ENCODE peak calls at places on chromosome 15, in five cellular contexts. One of them, this sample, is unnamed.

GRCh38 chr15:44910981-44911625 is 45.4 kb upstream of the TERB2 start:
- DNase-seq in PC-9: no peak
- DNase-seq in choroid plexus epithelial cell: no peak
- DNase-seq in CD8-positive, alpha-beta memory T cell: no peak
- DNase-seq in fibroblast of pulmonary artery: no peak
- DNase-seq in this sample: no peak

GRCh38 chr15:63554337-63554927 is 42.8 kb upstream of the FBXL22 start:
- DNase-seq in CD8-positive, alpha-beta memory T cell: no peak
- DNase-seq in fibroblast of pulmonary artery: peak
- DNase-seq in choroid plexus epithelial cell: peak
- DNase-seq in PC-9: no peak
- DNase-seq in this sample: no peak

GRCh38 chr15:78171864-78172472 is 22.8 kb downstream of the IDH3A start:
- DNase-seq in PC-9: no peak
- DNase-seq in fibroblast of pulmonary artery: no peak
- DNase-seq in choroid plexus epithelial cell: no peak
- DNase-seq in CD8-positive, alpha-beta memory T cell: no peak
- DNase-seq in this sample: no peak

GRCh38 chr15:83299462-83299861 is 15.0 kb upstream of the BNC1 start:
- DNase-seq in CD8-positive, alpha-beta memory T cell: no peak
- DNase-seq in PC-9: no peak
- DNase-seq in fibroblast of pulmonary artery: no peak
- DNase-seq in choroid plexus epithelial cell: no peak
- DNase-seq in this sample: no peak

GRCh38 chr15:101193063-101193712 is 58.7 kb downstream of the CHSY1 start:
- DNase-seq in PC-9: no peak
- DNase-seq in fibroblast of pulmonary artery: no peak
- DNase-seq in choroid plexus epithelial cell: no peak
- DNase-seq in CD8-positive, alpha-beta memory T cell: no peak
- DNase-seq in this sample: peak

GRCh38 chr15:31887246-31887645 is 143.1 kb upstream of the CHRNA7 start:
- DNase-seq in CD8-positive, alpha-beta memory T cell: no peak
- DNase-seq in PC-9: no peak
- DNase-seq in choroid plexus epithelial cell: no peak
- DNase-seq in fibroblast of pulmonary artery: no peak
- DNase-seq in this sample: no peak

GRCh38 chr15:31280037-31280830 is 46.4 kb upstream of the KLF13 start:
- DNase-seq in PC-9: no peak
- DNase-seq in fibroblast of pulmonary artery: no peak
- DNase-seq in choroid plexus epithelial cell: no peak
- DNase-seq in CD8-positive, alpha-beta memory T cell: no peak
- DNase-seq in this sample: no peak

GRCh38 chr15:32042269-32042996 is 12.1 kb downstream of the CHRNA7 start:
- DNase-seq in choroid plexus epithelial cell: peak
- DNase-seq in PC-9: no peak
- DNase-seq in CD8-positive, alpha-beta memory T cell: no peak
- DNase-seq in fibroblast of pulmonary artery: no peak
- DNase-seq in this sample: no peak

GRCh38 chr15:69600556-69601085 is 148.0 kb downstream of the RPLP1 start:
- DNase-seq in fibroblast of pulmonary artery: no peak
- DNase-seq in PC-9: no peak
- DNase-seq in choroid plexus epithelial cell: no peak
- DNase-seq in CD8-positive, alpha-beta memory T cell: no peak
- DNase-seq in this sample: no peak

GRCh38 chr15:75029378-75030022 is 6.1 kb downstream of the PPCDC start:
- DNase-seq in fibroblast of pulmonary artery: peak
- DNase-seq in choroid plexus epithelial cell: peak
- DNase-seq in PC-9: peak
- DNase-seq in CD8-positive, alpha-beta memory T cell: peak
- DNase-seq in this sample: peak

GRCh38 chr15:37098468-37099320 is 1.7 kb downstream of the MEIS2 start:
- DNase-seq in CD8-positive, alpha-beta memory T cell: no peak
- DNase-seq in fibroblast of pulmonary artery: no peak
- DNase-seq in PC-9: peak
- DNase-seq in choroid plexus epithelial cell: peak
- DNase-seq in this sample: peak

GRCh38 chr15:37101634-37102314 is 1.4 kb upstream of the MEIS2 start:
- DNase-seq in fibroblast of pulmonary artery: peak
- DNase-seq in PC-9: peak
- DNase-seq in choroid plexus epithelial cell: peak
- DNase-seq in CD8-positive, alpha-beta memory T cell: no peak
- DNase-seq in this sample: peak

GRCh38 chr15:101480613-101481380 is 8.7 kb downstream of the PCSK6 start:
- DNase-seq in fibroblast of pulmonary artery: no peak
- DNase-seq in PC-9: peak
- DNase-seq in CD8-positive, alpha-beta memory T cell: no peak
- DNase-seq in choroid plexus epithelial cell: no peak
- DNase-seq in this sample: peak

GRCh38 chr15:38860253-38860652 is 295.6 kb upstream of the RASGRP1 start:
- DNase-seq in fibroblast of pulmonary artery: peak
- DNase-seq in choroid plexus epithelial cell: peak
- DNase-seq in PC-9: no peak
- DNase-seq in CD8-positive, alpha-beta memory T cell: no peak
- DNase-seq in this sample: no peak

GRCh38 chr15:42456539-42456938 is 34.4 kb downstream of the ZNF106 start:
- DNase-seq in choroid plexus epithelial cell: peak
- DNase-seq in CD8-positive, alpha-beta memory T cell: no peak
- DNase-seq in fibroblast of pulmonary artery: peak
- DNase-seq in PC-9: no peak
- DNase-seq in this sample: no peak
- H3K4me3 ChIP-seq in choroid plexus epithelial cell: peak
- H3K4me3 ChIP-seq in CD8-positive, alpha-beta memory T cell: no peak
- H3K4me3 ChIP-seq in fibroblast of pulmonary artery: peak
- H3K4me3 ChIP-seq in PC-9: no peak
- H3K4me3 ChIP-seq in this sample: peak

DNA sequence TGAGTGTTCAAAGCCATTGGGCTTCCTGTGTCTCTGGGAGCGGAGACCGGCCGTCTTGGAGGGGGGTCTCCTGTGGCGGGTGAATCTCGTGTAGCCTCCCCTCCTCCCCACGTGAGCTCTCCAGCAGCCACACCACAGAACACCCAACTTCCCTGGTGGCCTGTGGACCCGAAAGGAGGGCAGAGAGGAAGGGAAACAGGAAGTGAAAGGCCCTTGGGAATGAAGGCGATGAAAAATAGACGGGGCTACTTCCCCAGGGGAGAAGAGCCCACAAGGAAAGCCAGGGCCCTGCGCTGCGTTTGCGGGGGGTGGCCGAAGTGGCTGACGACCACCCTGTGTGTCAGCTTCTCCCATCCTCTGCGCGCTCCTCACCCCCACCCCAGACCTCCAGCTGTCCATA is 5.4 kb downstream of the ANKRD63 start:
- DNase-seq in fibroblast of pulmonary artery: no peak
- DNase-seq in CD8-positive, alpha-beta memory T cell: no peak
- DNase-seq in PC-9: no peak
- DNase-seq in choroid plexus epithelial cell: no peak
- DNase-seq in this sample: no peak
- H3K4me3 ChIP-seq in fibroblast of pulmonary artery: no peak
- H3K4me3 ChIP-seq in CD8-positive, alpha-beta memory T cell: no peak
- H3K4me3 ChIP-seq in PC-9: no peak
- H3K4me3 ChIP-seq in choroid plexus epithelial cell: no peak
- H3K4me3 ChIP-seq in this sample: no peak

DNA sequence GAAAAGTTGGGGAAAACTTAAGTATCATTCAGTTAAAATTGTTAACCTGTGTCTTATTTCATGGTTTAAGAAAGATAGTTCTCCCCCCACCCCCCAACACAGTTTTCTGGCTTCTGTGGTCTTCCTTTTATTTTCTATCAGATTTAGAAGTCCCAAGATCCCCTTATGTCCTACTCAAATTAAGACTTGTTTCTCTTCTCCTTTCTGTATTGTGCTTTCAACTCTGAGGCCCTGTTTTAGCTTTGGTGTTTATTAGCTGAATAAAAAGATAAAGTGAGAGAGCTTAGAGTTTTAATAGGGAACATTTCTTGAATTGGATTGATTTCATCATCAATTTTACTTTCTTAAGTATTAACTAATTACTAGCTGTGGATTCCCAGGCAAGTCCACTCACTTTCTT is 62.6 kb downstream of the AKAP13 start:
- DNase-seq in choroid plexus epithelial cell: no peak
- DNase-seq in PC-9: no peak
- DNase-seq in fibroblast of pulmonary artery: no peak
- DNase-seq in CD8-positive, alpha-beta memory T cell: no peak
- DNase-seq in this sample: no peak
- H3K4me3 ChIP-seq in choroid plexus epithelial cell: no peak
- H3K4me3 ChIP-seq in PC-9: no peak
- H3K4me3 ChIP-seq in fibroblast of pulmonary artery: no peak
- H3K4me3 ChIP-seq in CD8-positive, alpha-beta memory T cell: no peak
- H3K4me3 ChIP-seq in this sample: no peak

GRCh38 chr15:65376767-65377104 is 1.1 kb downstream of the IGDCC3 start:
- DNase-seq in fibroblast of pulmonary artery: no peak
- DNase-seq in CD8-positive, alpha-beta memory T cell: no peak
- DNase-seq in PC-9: no peak
- DNase-seq in choroid plexus epithelial cell: peak
- DNase-seq in this sample: no peak
- H3K4me3 ChIP-seq in fibroblast of pulmonary artery: peak
- H3K4me3 ChIP-seq in CD8-positive, alpha-beta memory T cell: no peak
- H3K4me3 ChIP-seq in PC-9: peak
- H3K4me3 ChIP-seq in choroid plexus epithelial cell: peak
- H3K4me3 ChIP-seq in this sample: peak

DNA sequence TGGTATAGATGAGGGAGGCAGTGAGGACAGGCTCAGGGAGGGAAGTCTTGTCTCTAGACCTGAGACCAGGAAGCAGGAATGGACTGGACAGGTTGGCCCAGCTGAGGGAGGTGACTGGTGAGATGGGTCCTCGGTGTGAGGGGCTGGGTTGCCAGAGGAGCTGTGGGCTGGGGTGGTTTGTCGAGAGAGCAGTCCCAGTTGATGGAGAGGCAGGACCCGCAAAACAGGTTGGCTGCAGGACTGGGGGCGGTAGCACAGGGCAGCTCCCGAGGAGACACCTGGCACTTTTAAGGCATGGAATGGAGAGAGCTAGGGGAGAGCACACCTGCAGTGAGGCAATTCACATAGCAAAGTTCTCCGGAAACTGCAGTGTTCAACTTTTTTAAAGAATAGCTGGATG is 14.7 kb downstream of the IGF1R start:
- DNase-seq in CD8-positive, alpha-beta memory T cell: no peak
- DNase-seq in choroid plexus epithelial cell: no peak
- DNase-seq in fibroblast of pulmonary artery: no peak
- DNase-seq in PC-9: no peak
- DNase-seq in this sample: no peak
- H3K4me3 ChIP-seq in CD8-positive, alpha-beta memory T cell: no peak
- H3K4me3 ChIP-seq in choroid plexus epithelial cell: no peak
- H3K4me3 ChIP-seq in fibroblast of pulmonary artery: no peak
- H3K4me3 ChIP-seq in PC-9: no peak
- H3K4me3 ChIP-seq in this sample: no peak

GRCh38 chr15:67524235-67524634 is 3.3 kb downstream of the C15orf61 start:
- DNase-seq in CD8-positive, alpha-beta memory T cell: no peak
- DNase-seq in PC-9: no peak
- DNase-seq in choroid plexus epithelial cell: no peak
- DNase-seq in fibroblast of pulmonary artery: no peak
- DNase-seq in this sample: no peak

GRCh38 chr15:67520976-67521769 is at the start of gene C15orf61:
- DNase-seq in PC-9: peak
- DNase-seq in CD8-positive, alpha-beta memory T cell: peak
- DNase-seq in fibroblast of pulmonary artery: peak
- DNase-seq in choroid plexus epithelial cell: peak
- DNase-seq in this sample: peak

GRCh38 chr15:67520276-67520975 is 505 bp upstream of the C15orf61 start:
- DNase-seq in fibroblast of pulmonary artery: no peak
- DNase-seq in choroid plexus epithelial cell: peak
- DNase-seq in PC-9: no peak
- DNase-seq in CD8-positive, alpha-beta memory T cell: no peak
- DNase-seq in this sample: no peak

GRCh38 chr15:67521770-67522568 is 1.0 kb downstream of the C15orf61 start:
- DNase-seq in fibroblast of pulmonary artery: peak
- DNase-seq in PC-9: no peak
- DNase-seq in CD8-positive, alpha-beta memory T cell: no peak
- DNase-seq in choroid plexus epithelial cell: peak
- DNase-seq in this sample: no peak

DNA sequence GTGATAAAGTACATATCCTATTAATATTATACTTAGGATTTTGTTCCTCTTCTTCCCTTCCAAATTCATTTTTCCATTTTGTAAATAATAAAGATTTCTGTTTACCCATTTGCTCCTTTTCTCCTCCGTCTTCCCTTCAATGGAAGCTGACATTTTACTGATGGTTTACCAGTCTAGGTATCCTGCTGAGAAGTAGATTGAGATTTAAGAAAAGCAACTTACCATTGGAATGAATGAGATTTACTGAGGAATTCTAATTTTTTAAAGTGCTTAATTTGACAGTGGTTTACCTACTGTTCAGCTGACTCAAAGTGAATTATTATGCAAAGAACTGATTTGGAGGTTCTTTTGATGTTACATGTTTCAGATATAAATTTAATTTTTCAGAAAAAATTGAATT is 2.4 kb downstream of the C15orf61 start:
- DNase-seq in PC-9: no peak
- DNase-seq in fibroblast of pulmonary artery: no peak
- DNase-seq in choroid plexus epithelial cell: no peak
- DNase-seq in CD8-positive, alpha-beta memory T cell: no peak
- DNase-seq in this sample: no peak
- H3K4me3 ChIP-seq in PC-9: peak
- H3K4me3 ChIP-seq in fibroblast of pulmonary artery: no peak
- H3K4me3 ChIP-seq in choroid plexus epithelial cell: no peak
- H3K4me3 ChIP-seq in CD8-positive, alpha-beta memory T cell: no peak
- H3K4me3 ChIP-seq in this sample: no peak